ENCODE peak calls at places on chromosome 10, in ten cellular contexts. J, A, U, P, V, Y, Q, D, S and R are unnamed samples.

GRCh38 chr10:124701881-124702656 is 42.1 kb downstream of the FAM53B start:
- DNase-seq in Q (peak; percentile 66), U (no peak), J (no peak), P (no peak), A (no peak), S (peak; percentile 44), Y (peak; percentile 20), V (no peak), D (no peak), R (no peak)

GRCh38 chr10:44260286-44260928 is 124.5 kb downstream of the CXCL12 start:
- DNase-seq in Y (no peak), P (no peak), D (no peak), V (no peak), J (no peak), A (no peak), Q (no peak), U (no peak), S (no peak), R (no peak)

GRCh38 chr10:126122856-126123255 is 226.5 kb downstream of the FANK1 start:
- DNase-seq in Q (no peak), U (no peak), J (no peak), V (no peak), S (no peak), Y (no peak), A (no peak), D (no peak), P (no peak), R (no peak)

GRCh38 chr10:127932521-127933270 is 25.8 kb downstream of the PTPRE start:
- DNase-seq in Y (no peak), D (no peak), J (no peak), U (no peak), P (no peak), Q (no peak), V (no peak), A (peak; percentile 55), S (no peak), R (no peak)

GRCh38 chr10:73968101-73968515 is 29.8 kb upstream of the VCL start:
- DNase-seq in Y (no peak), U (no peak), J (no peak), A (no peak), Q (no peak), V (no peak), D (no peak), P (no peak), S (no peak), R (no peak)

GRCh38 chr10:35573786-35574185 is 31.4 kb upstream of the GJD4 start:
- DNase-seq in P (no peak), Q (no peak), Y (no peak), A (no peak), J (no peak), D (no peak), S (no peak), U (no peak), V (no peak), R (no peak)

GRCh38 chr10:78513986-78514385 is 480.3 kb downstream of the RPS24 start:
- DNase-seq in Y (no peak), S (no peak), U (no peak), P (no peak), A (no peak), D (no peak), Q (no peak), V (no peak), J (no peak), R (no peak)

GRCh38 chr10:71594934-71595571 is 124.5 kb downstream of the C10orf105 start:
- DNase-seq in Q (no peak), J (no peak), U (no peak), S (no peak), V (no peak), P (no peak), Y (no peak), D (no peak), A (no peak), R (no peak)

GRCh38 chr10:62560207-62560819 is 186.1 kb downstream of the ZNF365 start:
- DNase-seq in Q (no peak), P (peak; percentile 57), V (no peak), Y (no peak), U (no peak), S (peak; percentile 16), D (no peak), A (no peak), J (no peak), R (no peak)

GRCh38 chr10:15103513-15103912 is 6.4 kb downstream of the RPP38 start:
- DNase-seq in D (no peak), J (no peak), P (no peak), U (no peak), V (no peak), Q (no peak), Y (no peak), A (no peak), S (no peak), R (no peak)

GRCh38 chr10:100528885-100529472 is 692 bp downstream of the NDUFB8 start:
- DNase-seq in Q (no peak), J (no peak), V (peak; percentile 30), U (no peak), P (no peak), S (no peak), A (no peak), Y (no peak), D (no peak), R (no peak)

GRCh38 chr10:113052076-113052830 is 102.2 kb downstream of the TCF7L2 start:
- DNase-seq in J (no peak), A (no peak), U (no peak), V (no peak), P (no peak), D (no peak), Q (no peak), Y (no peak), S (no peak), R (no peak)

GRCh38 chr10:118943253-118943652 is 86.3 kb upstream of the NANOS1 start:
- DNase-seq in D (no peak), U (no peak), P (no peak), V (no peak), J (no peak), Y (no peak), S (no peak), A (no peak), Q (no peak), R (no peak)

GRCh38 chr10:811379-811778 is 120.1 kb downstream of the LARP4B start:
- DNase-seq in P (no peak), J (no peak), S (no peak), U (no peak), D (no peak), Q (no peak), Y (no peak), V (no peak), A (no peak), R (no peak)

GRCh38 chr10:43264987-43265798 is 1.7 kb downstream of the RASGEF1A start:
- DNase-seq in V (peak; percentile 79), Y (no peak), A (peak; percentile 36), P (no peak), U (no peak), S (peak; percentile 3), Q (no peak), J (no peak), D (peak; percentile 14), R (no peak)

GRCh38 chr10:42755591-42756093 is 27.0 kb upstream of the BMS1 start:
- DNase-seq in S (no peak), J (no peak), D (no peak), Q (no peak), A (no peak), P (no peak), U (no peak), V (no peak), Y (no peak), R (no peak)

GRCh38 chr10:18505719-18506118 is 145.7 kb downstream of the NSUN6 start:
- DNase-seq in S (no peak), J (no peak), Y (no peak), Q (no peak), V (peak; percentile 37), P (no peak), D (no peak), A (no peak), U (no peak), R (no peak)

GRCh38 chr10:124648738-124649137 is 95.4 kb downstream of the FAM53B start:
- DNase-seq in Q (peak; percentile 76), S (peak; percentile 64), P (no peak), V (no peak), A (no peak), Y (peak; percentile 64), J (peak; percentile 66), U (peak; percentile 49), D (peak; percentile 55), R (peak; percentile 43)

GRCh38 chr10:79019961-79020491 is 48.7 kb upstream of the ZMIZ1 start:
- DNase-seq in V (no peak), U (no peak), P (no peak), Y (no peak), S (no peak), J (no peak), Q (no peak), A (no peak), D (no peak), R (no peak)

GRCh38 chr10:49324711-49325110 is 25.7 kb downstream of the C10orf71 start:
- DNase-seq in V (no peak), U (no peak), S (no peak), Q (no peak), A (no peak), D (no peak), J (no peak), Y (no peak), P (no peak), R (no peak)

GRCh38 chr10:16599662-16600061 is 78.0 kb upstream of the C1QL3 start:
- DNase-seq in D (no peak), A (no peak), U (no peak), S (no peak), Q (no peak), V (no peak), Y (no peak), J (no peak), P (no peak), R (no peak)

GRCh38 chr10:114703377-114704125 is 45.5 kb upstream of the ABLIM1 start:
- DNase-seq in U (no peak), Q (no peak), A (no peak), Y (no peak), D (no peak), V (no peak), S (no peak), P (no peak), J (no peak), R (no peak)

GRCh38 chr10:60646966-60647796 is 131.1 kb upstream of the CDK1 start:
- DNase-seq in V (peak; percentile 27), S (peak; percentile 22), J (no peak), Y (no peak), P (peak; percentile 73), D (peak; percentile 56), A (peak; percentile 52), Q (no peak), U (peak; percentile 15), R (no peak)

GRCh38 chr10:124221356-124222297 is 128.2 kb upstream of the CHST15 start:
- DNase-seq in U (no peak), Q (no peak), S (peak; percentile 49), V (no peak), Y (no peak), J (peak; percentile 52), P (no peak), D (no peak), A (no peak), R (no peak)

GRCh38 chr10:11714750-11715365 is 27.3 kb upstream of the ECHDC3 start:
- DNase-seq in V (no peak), S (no peak), J (no peak), Y (no peak), D (no peak), Q (no peak), A (no peak), U (no peak), P (no peak), R (no peak)

GRCh38 chr10:36302086-36302485 is 660.0 kb upstream of the FZD8 start:
- DNase-seq in J (no peak), Q (no peak), A (no peak), Y (no peak), S (no peak), D (no peak), U (no peak), V (no peak), P (no peak), R (no peak)

GRCh38 chr10:133528296-133528844 is 1.2 kb downstream of the CYP2E1 start:
- DNase-seq in D (no peak), P (no peak), J (no peak), U (no peak), Q (no peak), A (no peak), V (peak; percentile 47), S (no peak), Y (no peak), R (no peak)

GRCh38 chr10:95759233-95759826 is 3.4 kb downstream of the ENTPD1 start:
- DNase-seq in Q (no peak), U (no peak), V (no peak), D (no peak), Y (no peak), A (no peak), P (no peak), S (no peak), J (no peak), R (no peak)